ENCODE peak calls at places on chromosome 21, in nine cellular contexts. I is AG08396; X is progenitor cell of endocrine pancreas; A is keratinocyte; O is T47D; U is fibroblast of pulmonary artery; Z is fibroblast of mammary gland; C is stimulated activated CD4-positive, alpha-beta T cell treated with anti-CD3 and anti-CD28 coated beads, Interleukin-2, amount 100 ng/mL, for 48 hours; L is activated naive CD4-positive, alpha-beta T cell. J is an unnamed sample.

GRCh38 chr21:45894107-45894810 is 87.3 kb upstream of the COL6A1 start:
- DNase-seq in L (no peak), Z (peak), X (no peak), U (peak), C (no peak), I (peak), A (no peak), O (no peak), J (no peak)

GRCh38 chr21:32007461-32007860 is 134.6 kb downstream of the HUNK start:
- DNase-seq in X (no peak), C (no peak), O (no peak), I (peak), Z (peak), A (no peak), L (no peak), U (no peak), J (no peak)

GRCh38 chr21:26460621-26461020 is 112.5 kb downstream of the CYYR1 start:
- DNase-seq in X (no peak), A (no peak), C (no peak), I (no peak), O (no peak), Z (no peak), U (no peak), L (no peak), J (no peak)

GRCh38 chr21:19731251-19731650 is 1267.0 kb upstream of the NCAM2 start:
- DNase-seq in Z (no peak), X (no peak), C (no peak), A (no peak), L (no peak), I (no peak), O (no peak), U (no peak), J (no peak)

GRCh38 chr21:46347791-46348381 is 23.9 kb downstream of the PCNT start:
- DNase-seq in U (peak), Z (peak), X (no peak), O (no peak), I (peak), A (no peak), L (no peak), C (no peak), J (no peak)

GRCh38 chr21:18041012-18041411 is 203.6 kb upstream of the CHODL start:
- DNase-seq in L (no peak), I (no peak), X (no peak), C (no peak), U (peak), Z (peak), A (no peak), O (peak), J (peak)

GRCh38 chr21:45725844-45726200 is 82.3 kb downstream of the PCBP3 start:
- DNase-seq in I (no peak), U (no peak), O (no peak), Z (no peak), L (no peak), C (no peak), A (no peak), X (no peak), J (no peak)

GRCh38 chr21:36630485-36631206 is 68.3 kb upstream of the SIM2 start:
- DNase-seq in L (peak), C (peak), Z (peak), I (peak), O (peak), X (peak), A (peak), U (peak), J (peak)

GRCh38 chr21:22374218-22374969 is 1376.2 kb downstream of the NCAM2 start:
- DNase-seq in X (peak), A (no peak), I (no peak), O (no peak), C (no peak), Z (no peak), U (no peak), L (no peak), J (no peak)

GRCh38 chr21:27648560-27648959 is 681.7 kb upstream of the ADAMTS5 start:
- DNase-seq in X (no peak), C (no peak), Z (peak), L (no peak), I (peak), U (peak), O (no peak), A (no peak), J (peak)

J was measured in endothelial cell of umbilical vein.